ENCODE peak calls at places on chromosomes 7 and 10, in six cellular contexts. F, Y, T, W, N and Z are unnamed samples.
A peak's percentile ranks its signal among the peaks of the same experiment; 100 is the strongest.

GRCh38 chr10:48466611-48467240 is 138.1 kb downstream of the ARHGAP22 start:
- DNase-seq in Y (peak; percentile 11), T (no peak), W (no peak), F (peak; percentile 43), N (no peak), Z (no peak)

GRCh38 chr10:100977436-100977835 is 8.1 kb downstream of the SEMA4G start:
- DNase-seq in Y (no peak), N (no peak), T (no peak), F (no peak), W (no peak), Z (no peak)

GRCh38 chr7:141232286-141233051 is 158.6 kb downstream of the TMEM178B start:
- DNase-seq in T (no peak), Y (no peak), F (no peak), W (no peak), N (no peak), Z (no peak)

GRCh38 chr10:31620236-31621151 is 301.5 kb downstream of the ZEB1 start:
- DNase-seq in W (no peak), Y (no peak), N (peak; percentile 58), F (no peak), T (peak; percentile 58), Z (peak; percentile 38)

GRCh38 chr10:124926548-124926947 is 15.4 kb upstream of the ZRANB1 start:
- DNase-seq in Y (no peak), F (no peak), W (no peak), T (no peak), N (no peak), Z (no peak)

GRCh38 chr10:44437837-44438752 is 53.2 kb upstream of the CXCL12 start:
- DNase-seq in T (no peak), Y (no peak), F (no peak), W (no peak), N (no peak), Z (peak; percentile 15)

GRCh38 chr7:102079140-102080002 is 207.3 kb upstream of the SH2B2 start:
- DNase-seq in N (no peak), F (no peak), W (no peak), Y (no peak), T (no peak), Z (no peak)

GRCh38 chr10:100982916-100983830 is 4.1 kb downstream of the MRPL43 start:
- DNase-seq in F (no peak), T (no peak), W (no peak), N (no peak), Y (no peak), Z (no peak)

GRCh38 chr10:16904619-16905018 is 87.4 kb upstream of the RSU1 start:
- DNase-seq in W (no peak), Y (no peak), F (no peak), N (peak; percentile 74), T (peak; percentile 56), Z (no peak)

GRCh38 chr10:78763651-78764395 is 304.9 kb upstream of the ZMIZ1 start:
- DNase-seq in W (no peak), F (peak; percentile 70), T (no peak), N (no peak), Y (no peak), Z (peak; percentile 57)

GRCh38 chr7:45580053-45580872 is 6.1 kb downstream of the ADCY1 start:
- DNase-seq in N (no peak), Y (no peak), T (no peak), W (no peak), F (no peak), Z (peak; percentile 97)

GRCh38 chr7:93148727-93149126 is 542 bp upstream of the SAMD9L start:
- DNase-seq in T (no peak), F (no peak), W (no peak), Y (no peak), N (no peak), Z (no peak)

GRCh38 chr10:8039323-8039922 is 15.1 kb upstream of the GATA3 start:
- DNase-seq in Y (no peak), T (no peak), W (no peak), N (no peak), F (no peak), Z (no peak)

GRCh38 chr10:71621263-71621751 is 98.3 kb downstream of the C10orf105 start:
- DNase-seq in N (no peak), F (no peak), W (no peak), Y (no peak), T (no peak), Z (peak; percentile 96)

GRCh38 chr7:1237704-1238255 is 5.1 kb downstream of the UNCX start:
- DNase-seq in T (no peak), W (no peak), Y (no peak), F (no peak), N (no peak), Z (no peak)

GRCh38 chr10:81426722-81427121 is 448.3 kb upstream of the NRG3 start:
- DNase-seq in N (no peak), F (no peak), W (no peak), Y (no peak), T (no peak), Z (no peak)

GRCh38 chr7:83475403-83475802 is 173.5 kb downstream of the SEMA3E start:
- DNase-seq in T (no peak), W (peak; percentile 14), N (no peak), Y (no peak), F (no peak), Z (no peak)

GRCh38 chr7:2405601-2406345 is 2.4 kb downstream of the CHST12 start:
- DNase-seq in F (no peak), T (no peak), W (no peak), N (no peak), Y (no peak), Z (no peak)

GRCh38 chr10:96470108-96470743 is 43.5 kb downstream of the TLL2 start:
- DNase-seq in Y (no peak), N (peak; percentile 35), T (no peak), W (no peak), F (no peak), Z (peak; percentile 39)